ENCODE peak calls at places on chromosome 9, in four cellular contexts. One of them, this sample, is unnamed.

GRCh38 chr9:89564257-89564878 is 40.4 kb upstream of the GADD45G start:
- DNase-seq in IMR-90: no peak
- DNase-seq in mesenchymal stem cell: no peak
- DNase-seq in mesendoderm: peak; percentile 88
- DNase-seq in this sample: peak; percentile 46

GRCh38 chr9:120872775-120873502 is 4.0 kb downstream of the PHF19 start:
- DNase-seq in IMR-90: no peak
- DNase-seq in mesenchymal stem cell: no peak
- DNase-seq in mesendoderm: no peak
- DNase-seq in this sample: no peak

GRCh38 chr9:87080512-87081225 is 133.4 kb upstream of the GAS1 start:
- DNase-seq in IMR-90: no peak
- DNase-seq in mesenchymal stem cell: peak; percentile 67
- DNase-seq in mesendoderm: peak; percentile 9
- DNase-seq in this sample: no peak

GRCh38 chr9:104577263-104577662 is 8.3 kb downstream of the OR13C8 start:
- DNase-seq in IMR-90: no peak
- DNase-seq in mesenchymal stem cell: no peak
- DNase-seq in mesendoderm: no peak
- DNase-seq in this sample: no peak

GRCh38 chr9:4048441-4048840 is 251.4 kb downstream of the GLIS3 start:
- DNase-seq in IMR-90: peak; percentile 64
- DNase-seq in mesenchymal stem cell: peak; percentile 49
- DNase-seq in mesendoderm: peak; percentile 59
- DNase-seq in this sample: no peak

GRCh38 chr9:133779516-133780403 is 41.6 kb upstream of the SARDH start:
- DNase-seq in IMR-90: no peak
- DNase-seq in mesenchymal stem cell: no peak
- DNase-seq in mesendoderm: no peak
- DNase-seq in this sample: no peak

GRCh38 chr9:76610009-76610352 is 151.0 kb downstream of the GCNT1 start:
- DNase-seq in IMR-90: peak; percentile 54
- DNase-seq in mesenchymal stem cell: peak; percentile 55
- DNase-seq in mesendoderm: no peak
- DNase-seq in this sample: no peak

GRCh38 chr9:36040271-36040925 is 3.7 kb downstream of the RECK start:
- DNase-seq in IMR-90: peak; percentile 72
- DNase-seq in mesenchymal stem cell: no peak
- DNase-seq in mesendoderm: no peak
- DNase-seq in this sample: no peak

DNA sequence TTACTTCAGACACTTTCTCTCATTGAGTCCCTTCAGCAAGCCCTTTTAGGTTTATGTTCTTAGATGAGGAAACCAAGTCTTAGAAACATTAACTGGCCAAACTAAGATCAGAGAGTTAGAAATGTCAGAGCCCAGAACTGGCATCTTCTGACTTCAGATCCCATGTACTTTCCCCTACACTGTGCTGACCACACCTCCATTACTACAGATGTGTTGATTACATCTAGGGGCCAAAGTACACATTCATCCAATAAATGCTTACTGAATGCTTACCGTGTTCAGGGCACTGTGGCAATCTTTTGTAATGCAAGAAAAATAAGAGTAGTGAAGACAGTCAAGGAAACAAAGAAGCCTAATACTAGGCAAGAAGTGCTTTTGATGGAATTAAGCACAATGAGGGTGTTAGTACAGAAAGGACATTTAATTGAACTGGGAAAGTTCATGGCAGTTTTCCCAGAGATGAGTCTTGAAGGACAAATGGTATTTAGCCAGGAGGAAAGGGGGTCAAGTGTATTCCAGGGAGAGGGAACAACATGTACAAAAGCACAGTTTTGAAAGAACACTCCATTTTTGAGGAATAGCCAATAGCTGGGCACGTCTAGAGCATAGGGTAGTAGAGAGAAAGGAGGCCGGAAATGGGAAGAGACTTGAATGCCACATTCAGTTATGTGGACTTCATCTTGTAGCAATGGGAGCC is 89.7 kb upstream of the CDKN2B start:
- DNase-seq in IMR-90: no peak
- DNase-seq in mesenchymal stem cell: peak; percentile 36
- DNase-seq in mesendoderm: no peak
- DNase-seq in this sample: no peak
- H2BK120ac ChIP-seq in IMR-90: peak overlapping the region; percentile 81
- H2BK120ac ChIP-seq in mesenchymal stem cell: no peak overlapping the region
- H2BK120ac ChIP-seq in mesendoderm: peak overlapping the region; percentile 28
- H2BK120ac ChIP-seq in this sample: no peak overlapping the region

GRCh38 chr9:129435996-129436676 is 184.8 kb downstream of the C9orf50 start:
- DNase-seq in IMR-90: no peak
- DNase-seq in mesenchymal stem cell: no peak
- DNase-seq in mesendoderm: no peak
- DNase-seq in this sample: no peak

GRCh38 chr9:129437626-129438323 is 183.1 kb downstream of the C9orf50 start:
- DNase-seq in IMR-90: no peak
- DNase-seq in mesenchymal stem cell: no peak
- DNase-seq in mesendoderm: no peak
- DNase-seq in this sample: no peak

GRCh38 chr9:129435272-129435671 is 185.6 kb downstream of the C9orf50 start:
- DNase-seq in IMR-90: no peak
- DNase-seq in mesenchymal stem cell: no peak
- DNase-seq in mesendoderm: no peak
- DNase-seq in this sample: no peak

GRCh38 chr9:129439242-129439641 is 181.7 kb downstream of the C9orf50 start:
- DNase-seq in IMR-90: no peak
- DNase-seq in mesenchymal stem cell: no peak
- DNase-seq in mesendoderm: no peak
- DNase-seq in this sample: no peak

GRCh38 chr9:129436751-129437625 is 183.9 kb downstream of the C9orf50 start:
- DNase-seq in IMR-90: peak; percentile 57
- DNase-seq in mesenchymal stem cell: peak; percentile 72
- DNase-seq in mesendoderm: peak; percentile 53
- DNase-seq in this sample: no peak
- H2BK120ac ChIP-seq in IMR-90: peak overlapping the region; percentile 20
- H2BK120ac ChIP-seq in mesenchymal stem cell: peak overlapping the region; percentile 95
- H2BK120ac ChIP-seq in mesendoderm: peak overlapping the region; percentile 4
- H2BK120ac ChIP-seq in this sample: peak overlapping the region; percentile 6

DNA sequence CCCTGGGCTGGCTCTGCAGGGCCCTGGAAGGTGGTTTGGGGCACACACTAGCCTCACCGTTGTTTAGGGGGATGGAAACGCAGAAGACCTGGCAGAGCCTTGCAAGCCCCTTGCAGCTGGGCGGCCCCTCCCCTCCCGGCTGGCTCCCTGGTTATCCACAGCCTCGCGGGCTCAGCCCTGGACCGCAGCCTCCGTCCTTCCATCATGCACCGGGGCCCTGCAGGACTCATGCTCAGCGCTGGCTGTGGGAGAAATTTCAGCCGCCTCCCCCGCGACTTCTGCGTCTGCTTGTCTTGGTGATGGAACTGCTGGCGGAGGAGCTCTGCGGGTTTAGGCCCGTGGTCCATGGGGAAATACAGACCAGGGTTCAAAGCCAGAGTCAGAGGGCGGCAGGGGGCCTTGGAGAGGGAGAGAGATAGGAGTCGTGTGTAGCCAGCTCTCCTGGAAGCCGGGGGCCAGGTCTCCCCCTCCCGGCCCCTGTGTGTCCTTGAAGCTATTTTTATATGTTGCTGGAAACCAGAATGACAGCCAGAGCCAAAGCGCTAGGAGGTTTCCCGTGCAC is 75.8 kb upstream of the IER5L start:
- DNase-seq in IMR-90: no peak
- DNase-seq in mesenchymal stem cell: no peak
- DNase-seq in mesendoderm: no peak
- DNase-seq in this sample: no peak
- H2BK120ac ChIP-seq in IMR-90: no peak overlapping the region
- H2BK120ac ChIP-seq in mesenchymal stem cell: no peak overlapping the region
- H2BK120ac ChIP-seq in mesendoderm: no peak overlapping the region
- H2BK120ac ChIP-seq in this sample: no peak overlapping the region

GRCh38 chr9:136528716-136529341 is 17.0 kb downstream of the NOTCH1 start:
- DNase-seq in IMR-90: no peak
- DNase-seq in mesenchymal stem cell: no peak
- DNase-seq in mesendoderm: no peak
- DNase-seq in this sample: no peak

GRCh38 chr9:136529516-136530471 is 16.1 kb downstream of the NOTCH1 start:
- DNase-seq in IMR-90: no peak
- DNase-seq in mesenchymal stem cell: no peak
- DNase-seq in mesendoderm: peak; percentile 56
- DNase-seq in this sample: peak; percentile 64

GRCh38 chr9:136531904-136532798 is 13.7 kb downstream of the NOTCH1 start:
- DNase-seq in IMR-90: no peak
- DNase-seq in mesenchymal stem cell: no peak
- DNase-seq in mesendoderm: no peak
- DNase-seq in this sample: no peak

GRCh38 chr9:136531186-136531903 is 14.5 kb downstream of the NOTCH1 start:
- DNase-seq in IMR-90: no peak
- DNase-seq in mesenchymal stem cell: no peak
- DNase-seq in mesendoderm: no peak
- DNase-seq in this sample: no peak

DNA sequence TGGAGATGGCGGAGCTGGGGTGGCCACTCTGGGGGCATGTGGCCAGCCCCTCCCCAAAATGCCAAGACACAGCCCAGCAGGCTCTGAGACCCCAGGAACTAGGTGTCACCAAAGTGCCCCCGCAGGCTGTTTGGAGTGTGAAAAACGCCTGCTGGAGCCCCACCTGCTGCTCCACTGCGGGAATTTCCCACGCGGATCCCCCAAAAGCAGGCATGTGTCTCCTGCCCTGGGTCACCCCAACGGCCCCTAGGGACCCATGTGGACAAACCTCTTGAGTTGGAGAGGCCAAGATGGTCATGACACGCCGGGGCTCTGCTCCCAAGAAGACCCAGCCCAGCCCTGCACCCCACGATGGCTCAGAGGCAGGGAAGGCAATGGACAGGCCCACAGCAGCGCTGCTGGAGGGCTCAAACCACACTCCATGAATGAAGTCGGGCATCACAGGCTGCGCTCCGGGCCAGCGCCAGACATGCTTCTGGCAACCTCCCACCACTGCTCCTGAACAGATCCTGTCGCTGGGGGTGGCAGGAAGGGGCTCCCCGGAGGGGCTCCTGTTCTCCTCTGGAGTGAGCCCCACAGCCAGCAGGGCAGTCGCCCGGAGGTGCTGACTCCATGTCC is 15.3 kb downstream of the NOTCH1 start:
- DNase-seq in IMR-90: no peak
- DNase-seq in mesenchymal stem cell: no peak
- DNase-seq in mesendoderm: no peak
- DNase-seq in this sample: no peak
- H2BK120ac ChIP-seq in IMR-90: no peak overlapping the region
- H2BK120ac ChIP-seq in mesenchymal stem cell: no peak overlapping the region
- H2BK120ac ChIP-seq in mesendoderm: no peak overlapping the region
- H2BK120ac ChIP-seq in this sample: peak overlapping the region; percentile 54

DNA sequence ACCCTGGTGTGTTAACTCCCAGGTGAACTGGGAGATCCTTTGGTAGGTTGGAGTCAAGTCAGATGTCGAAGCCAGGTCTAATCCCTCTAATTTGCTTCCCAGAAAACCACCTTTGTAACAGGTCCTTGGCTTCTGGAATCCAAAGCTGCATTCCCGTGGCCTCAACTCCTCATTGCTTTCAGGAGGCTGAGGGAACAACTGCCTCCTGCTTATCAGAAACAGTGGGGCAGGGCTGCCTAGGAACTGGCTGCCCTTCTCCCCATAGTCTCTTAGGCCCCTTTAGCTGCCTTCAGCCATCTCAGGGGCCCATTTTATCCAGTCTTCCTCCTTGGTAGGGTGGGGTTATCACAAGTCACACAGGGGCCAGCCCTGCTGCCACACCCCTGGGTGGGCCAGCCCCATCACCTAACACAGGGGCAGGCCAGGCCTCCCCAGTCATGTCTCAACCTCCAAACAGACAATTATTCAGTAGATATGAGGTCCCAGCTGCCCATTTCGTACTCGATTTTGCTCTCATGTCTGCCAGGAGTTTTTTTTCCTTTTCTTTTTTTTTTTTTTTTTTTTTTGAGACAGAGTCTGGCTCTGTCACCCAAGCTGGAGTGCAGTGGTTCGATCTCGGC is 3.9 kb downstream of the ALAD start:
- DNase-seq in IMR-90: no peak
- DNase-seq in mesenchymal stem cell: no peak
- DNase-seq in mesendoderm: no peak
- DNase-seq in this sample: no peak
- H2BK120ac ChIP-seq in IMR-90: no peak overlapping the region
- H2BK120ac ChIP-seq in mesenchymal stem cell: no peak overlapping the region
- H2BK120ac ChIP-seq in mesendoderm: no peak overlapping the region
- H2BK120ac ChIP-seq in this sample: no peak overlapping the region

GRCh38 chr9:103514767-103515166 is 519.6 kb downstream of the CYLC2 start:
- DNase-seq in IMR-90: no peak
- DNase-seq in mesenchymal stem cell: no peak
- DNase-seq in mesendoderm: no peak
- DNase-seq in this sample: no peak
- H2BK120ac ChIP-seq in IMR-90: no peak overlapping the region
- H2BK120ac ChIP-seq in mesenchymal stem cell: no peak overlapping the region
- H2BK120ac ChIP-seq in mesendoderm: no peak overlapping the region
- H2BK120ac ChIP-seq in this sample: no peak overlapping the region

DNA sequence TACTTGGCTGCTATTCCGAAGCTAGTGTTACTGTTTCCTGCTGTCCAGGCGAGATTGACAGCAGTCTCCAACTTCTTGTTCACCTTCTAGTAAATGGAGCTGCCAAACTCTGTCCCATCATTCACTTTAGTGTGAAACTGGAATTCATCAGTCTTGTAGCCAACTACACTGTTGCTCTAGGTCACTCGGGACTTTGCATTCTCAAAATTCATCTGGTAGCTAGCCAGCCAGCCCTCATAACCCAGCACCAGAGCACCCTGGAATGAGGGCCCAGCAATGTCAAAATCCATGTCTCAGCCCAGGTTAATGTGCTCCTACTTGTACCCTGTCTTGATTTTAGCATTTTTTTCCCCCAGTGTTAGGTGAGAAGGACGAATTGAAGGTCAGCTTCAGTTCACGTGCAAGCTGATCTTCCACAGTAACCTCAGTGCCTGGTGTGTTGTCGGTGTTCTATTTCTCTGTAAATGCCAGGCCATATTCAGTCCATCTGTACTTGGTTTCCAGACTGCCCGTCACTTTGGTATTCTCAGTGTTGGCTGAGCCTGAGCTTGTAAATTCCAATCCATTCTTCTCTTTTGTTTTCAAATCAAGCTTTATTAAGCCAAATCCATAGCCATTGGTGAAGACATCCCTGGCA is 28.9 kb downstream of the ZNF169 start:
- DNase-seq in IMR-90: no peak
- DNase-seq in mesenchymal stem cell: no peak
- DNase-seq in mesendoderm: no peak
- DNase-seq in this sample: no peak
- H2BK120ac ChIP-seq in IMR-90: no peak overlapping the region
- H2BK120ac ChIP-seq in mesenchymal stem cell: no peak overlapping the region
- H2BK120ac ChIP-seq in mesendoderm: no peak overlapping the region
- H2BK120ac ChIP-seq in this sample: no peak overlapping the region